ENCODE peak calls at places on chromosomes 12 and 14, in ten cellular contexts. One of them, this sample, is unnamed.

GRCh38 chr14:102516531-102517411 is 7.2 kb upstream of the ANKRD9 start:
- DNase-seq in upper lobe of right lung: peak
- DNase-seq in fibroblast of the aortic adventitia: no peak
- DNase-seq in MCF 10A: peak
- DNase-seq in lower lobe of right lung: peak
- DNase-seq in tibial artery: no peak
- DNase-seq in epithelial cell of esophagus: peak
- DNase-seq in endothelial cell: peak
- DNase-seq in psoas muscle: peak
- DNase-seq in AG10803: no peak
- DNase-seq in this sample: peak

GRCh38 chr12:6135071-6135470 is 10.6 kb upstream of the VWF start:
- DNase-seq in upper lobe of right lung: no peak
- DNase-seq in fibroblast of the aortic adventitia: peak
- DNase-seq in MCF 10A: no peak
- DNase-seq in lower lobe of right lung: no peak
- DNase-seq in tibial artery: no peak
- DNase-seq in epithelial cell of esophagus: no peak
- DNase-seq in endothelial cell: no peak
- DNase-seq in psoas muscle: no peak
- DNase-seq in AG10803: peak
- DNase-seq in this sample: no peak

GRCh38 chr12:131986847-131987398 is 37.2 kb downstream of the EP400 start:
- DNase-seq in upper lobe of right lung: no peak
- DNase-seq in fibroblast of the aortic adventitia: no peak
- DNase-seq in MCF 10A: no peak
- DNase-seq in lower lobe of right lung: no peak
- DNase-seq in tibial artery: no peak
- DNase-seq in epithelial cell of esophagus: no peak
- DNase-seq in endothelial cell: no peak
- DNase-seq in psoas muscle: no peak
- DNase-seq in AG10803: no peak
- DNase-seq in this sample: no peak

GRCh38 chr12:29725587-29726320 is 58.0 kb downstream of the TMTC1 start:
- DNase-seq in upper lobe of right lung: no peak
- DNase-seq in fibroblast of the aortic adventitia: peak
- DNase-seq in MCF 10A: peak
- DNase-seq in lower lobe of right lung: no peak
- DNase-seq in tibial artery: peak
- DNase-seq in epithelial cell of esophagus: no peak
- DNase-seq in endothelial cell: no peak
- DNase-seq in psoas muscle: peak
- DNase-seq in AG10803: no peak
- DNase-seq in this sample: no peak

GRCh38 chr12:99529966-99530365 is 117.6 kb upstream of the GARIN6 start:
- DNase-seq in upper lobe of right lung: no peak
- DNase-seq in fibroblast of the aortic adventitia: no peak
- DNase-seq in MCF 10A: peak
- DNase-seq in lower lobe of right lung: no peak
- DNase-seq in tibial artery: no peak
- DNase-seq in epithelial cell of esophagus: no peak
- DNase-seq in endothelial cell: no peak
- DNase-seq in psoas muscle: no peak
- DNase-seq in AG10803: peak
- DNase-seq in this sample: no peak

GRCh38 chr12:121861549-121862254 is 3.0 kb upstream of the HPD start:
- DNase-seq in upper lobe of right lung: no peak
- DNase-seq in fibroblast of the aortic adventitia: peak
- DNase-seq in MCF 10A: no peak
- DNase-seq in lower lobe of right lung: no peak
- DNase-seq in tibial artery: no peak
- DNase-seq in epithelial cell of esophagus: no peak
- DNase-seq in endothelial cell: no peak
- DNase-seq in psoas muscle: no peak
- DNase-seq in AG10803: peak
- DNase-seq in this sample: no peak

GRCh38 chr14:101229666-101230065 is 326.1 kb upstream of the RTL1 start:
- DNase-seq in upper lobe of right lung: no peak
- DNase-seq in fibroblast of the aortic adventitia: no peak
- DNase-seq in MCF 10A: no peak
- DNase-seq in lower lobe of right lung: no peak
- DNase-seq in tibial artery: no peak
- DNase-seq in epithelial cell of esophagus: no peak
- DNase-seq in endothelial cell: no peak
- DNase-seq in psoas muscle: no peak
- DNase-seq in AG10803: no peak
- DNase-seq in this sample: no peak

GRCh38 chr12:81365284-81365683 is 287.4 kb downstream of the ACSS3 start:
- DNase-seq in upper lobe of right lung: no peak
- DNase-seq in fibroblast of the aortic adventitia: no peak
- DNase-seq in MCF 10A: no peak
- DNase-seq in lower lobe of right lung: no peak
- DNase-seq in tibial artery: no peak
- DNase-seq in epithelial cell of esophagus: no peak
- DNase-seq in endothelial cell: no peak
- DNase-seq in psoas muscle: no peak
- DNase-seq in AG10803: no peak
- DNase-seq in this sample: no peak

GRCh38 chr14:57747036-57747435 is 118.9 kb downstream of the SLC35F4 start:
- DNase-seq in upper lobe of right lung: no peak
- DNase-seq in fibroblast of the aortic adventitia: peak
- DNase-seq in MCF 10A: peak
- DNase-seq in lower lobe of right lung: peak
- DNase-seq in tibial artery: no peak
- DNase-seq in epithelial cell of esophagus: no peak
- DNase-seq in endothelial cell: no peak
- DNase-seq in psoas muscle: no peak
- DNase-seq in AG10803: no peak
- DNase-seq in this sample: no peak

DNA sequence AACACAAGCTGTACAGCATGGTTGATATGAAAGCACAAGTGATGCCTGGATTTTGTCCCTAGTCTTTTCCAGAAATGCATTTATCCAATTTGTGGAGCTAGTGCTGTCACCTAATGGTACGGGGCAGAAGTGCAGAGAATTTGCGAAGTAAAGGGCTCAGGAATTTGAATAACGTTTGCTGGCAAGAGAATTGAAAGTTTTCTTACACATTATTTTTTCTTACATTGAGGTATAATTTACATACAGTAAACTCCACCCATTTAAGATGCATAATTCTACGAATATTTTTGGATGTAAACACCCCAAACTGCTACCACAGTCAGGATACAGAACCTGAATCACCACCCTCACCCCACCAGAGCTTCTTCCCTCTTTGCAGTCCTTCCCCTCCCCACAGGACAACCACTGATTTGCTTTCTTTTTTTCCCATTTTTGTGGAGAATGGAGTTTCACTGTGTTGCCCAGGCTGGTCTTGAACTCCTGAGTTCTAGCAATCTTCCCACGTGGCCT is 3.5 kb downstream of the AICDA start:
- DNase-seq in upper lobe of right lung: no peak
- DNase-seq in fibroblast of the aortic adventitia: peak
- DNase-seq in MCF 10A: peak
- DNase-seq in lower lobe of right lung: no peak
- DNase-seq in tibial artery: no peak
- DNase-seq in epithelial cell of esophagus: peak
- DNase-seq in endothelial cell: peak
- DNase-seq in psoas muscle: no peak
- DNase-seq in AG10803: peak
- DNase-seq in this sample: no peak
- TF ChIP-seq CTCF in upper lobe of right lung: peak
- TF ChIP-seq CTCF in fibroblast of the aortic adventitia: peak
- TF ChIP-seq CTCF in MCF 10A: peak
- TF ChIP-seq CTCF in lower lobe of right lung: peak
- TF ChIP-seq CTCF in tibial artery: peak
- TF ChIP-seq CTCF in epithelial cell of esophagus: peak
- TF ChIP-seq CTCF in endothelial cell: peak
- TF ChIP-seq CTCF in psoas muscle: peak
- TF ChIP-seq CTCF in AG10803: peak
- TF ChIP-seq CTCF in this sample: no peak

GRCh38 chr12:49672351-49673181 is 34.6 kb downstream of the FMNL3 start:
- DNase-seq in upper lobe of right lung: no peak
- DNase-seq in fibroblast of the aortic adventitia: peak
- DNase-seq in MCF 10A: no peak
- DNase-seq in lower lobe of right lung: no peak
- DNase-seq in tibial artery: peak
- DNase-seq in epithelial cell of esophagus: no peak
- DNase-seq in endothelial cell: peak
- DNase-seq in psoas muscle: no peak
- DNase-seq in AG10803: no peak
- DNase-seq in this sample: no peak

GRCh38 chr12:49667319-49668090 is 39.7 kb downstream of the FMNL3 start:
- DNase-seq in upper lobe of right lung: no peak
- DNase-seq in fibroblast of the aortic adventitia: peak
- DNase-seq in MCF 10A: no peak
- DNase-seq in lower lobe of right lung: no peak
- DNase-seq in tibial artery: no peak
- DNase-seq in epithelial cell of esophagus: peak
- DNase-seq in endothelial cell: no peak
- DNase-seq in psoas muscle: no peak
- DNase-seq in AG10803: peak
- DNase-seq in this sample: no peak

GRCh38 chr12:49673446-49674317 is 33.5 kb downstream of the FMNL3 start:
- DNase-seq in upper lobe of right lung: peak
- DNase-seq in fibroblast of the aortic adventitia: peak
- DNase-seq in MCF 10A: no peak
- DNase-seq in lower lobe of right lung: peak
- DNase-seq in tibial artery: peak
- DNase-seq in epithelial cell of esophagus: peak
- DNase-seq in endothelial cell: peak
- DNase-seq in psoas muscle: peak
- DNase-seq in AG10803: peak
- DNase-seq in this sample: peak

GRCh38 chr12:49674318-49674985 is 32.8 kb downstream of the FMNL3 start:
- DNase-seq in upper lobe of right lung: no peak
- DNase-seq in fibroblast of the aortic adventitia: peak
- DNase-seq in MCF 10A: no peak
- DNase-seq in lower lobe of right lung: no peak
- DNase-seq in tibial artery: no peak
- DNase-seq in epithelial cell of esophagus: peak
- DNase-seq in endothelial cell: no peak
- DNase-seq in psoas muscle: no peak
- DNase-seq in AG10803: peak
- DNase-seq in this sample: no peak

GRCh38 chr12:49671051-49671765 is 36.0 kb downstream of the FMNL3 start:
- DNase-seq in upper lobe of right lung: no peak
- DNase-seq in fibroblast of the aortic adventitia: no peak
- DNase-seq in MCF 10A: no peak
- DNase-seq in lower lobe of right lung: no peak
- DNase-seq in tibial artery: no peak
- DNase-seq in epithelial cell of esophagus: no peak
- DNase-seq in endothelial cell: no peak
- DNase-seq in psoas muscle: no peak
- DNase-seq in AG10803: no peak
- DNase-seq in this sample: peak
- TF ChIP-seq CTCF in upper lobe of right lung: no peak
- TF ChIP-seq CTCF in fibroblast of the aortic adventitia: no peak
- TF ChIP-seq CTCF in MCF 10A: no peak
- TF ChIP-seq CTCF in lower lobe of right lung: no peak
- TF ChIP-seq CTCF in tibial artery: no peak
- TF ChIP-seq CTCF in epithelial cell of esophagus: no peak
- TF ChIP-seq CTCF in endothelial cell: no peak
- TF ChIP-seq CTCF in psoas muscle: no peak
- TF ChIP-seq CTCF in AG10803: no peak
- TF ChIP-seq CTCF in this sample: no peak

GRCh38 chr14:100152091-100152490 is 7.4 kb downstream of the DEGS2 start:
- DNase-seq in upper lobe of right lung: no peak
- DNase-seq in fibroblast of the aortic adventitia: no peak
- DNase-seq in MCF 10A: no peak
- DNase-seq in lower lobe of right lung: no peak
- DNase-seq in tibial artery: no peak
- DNase-seq in epithelial cell of esophagus: no peak
- DNase-seq in endothelial cell: no peak
- DNase-seq in psoas muscle: no peak
- DNase-seq in AG10803: no peak
- DNase-seq in this sample: no peak

GRCh38 chr14:100156776-100157175 is 2.7 kb downstream of the DEGS2 start:
- DNase-seq in upper lobe of right lung: no peak
- DNase-seq in fibroblast of the aortic adventitia: no peak
- DNase-seq in MCF 10A: no peak
- DNase-seq in lower lobe of right lung: no peak
- DNase-seq in tibial artery: no peak
- DNase-seq in epithelial cell of esophagus: no peak
- DNase-seq in endothelial cell: no peak
- DNase-seq in psoas muscle: no peak
- DNase-seq in AG10803: no peak
- DNase-seq in this sample: no peak

GRCh38 chr14:100153560-100153959 is 5.9 kb downstream of the DEGS2 start:
- DNase-seq in upper lobe of right lung: no peak
- DNase-seq in fibroblast of the aortic adventitia: no peak
- DNase-seq in MCF 10A: no peak
- DNase-seq in lower lobe of right lung: no peak
- DNase-seq in tibial artery: no peak
- DNase-seq in epithelial cell of esophagus: no peak
- DNase-seq in endothelial cell: no peak
- DNase-seq in psoas muscle: no peak
- DNase-seq in AG10803: no peak
- DNase-seq in this sample: no peak

GRCh38 chr14:100155881-100156645 is 3.4 kb downstream of the DEGS2 start:
- DNase-seq in upper lobe of right lung: no peak
- DNase-seq in fibroblast of the aortic adventitia: no peak
- DNase-seq in MCF 10A: no peak
- DNase-seq in lower lobe of right lung: no peak
- DNase-seq in tibial artery: no peak
- DNase-seq in epithelial cell of esophagus: no peak
- DNase-seq in endothelial cell: no peak
- DNase-seq in psoas muscle: no peak
- DNase-seq in AG10803: no peak
- DNase-seq in this sample: no peak

DNA sequence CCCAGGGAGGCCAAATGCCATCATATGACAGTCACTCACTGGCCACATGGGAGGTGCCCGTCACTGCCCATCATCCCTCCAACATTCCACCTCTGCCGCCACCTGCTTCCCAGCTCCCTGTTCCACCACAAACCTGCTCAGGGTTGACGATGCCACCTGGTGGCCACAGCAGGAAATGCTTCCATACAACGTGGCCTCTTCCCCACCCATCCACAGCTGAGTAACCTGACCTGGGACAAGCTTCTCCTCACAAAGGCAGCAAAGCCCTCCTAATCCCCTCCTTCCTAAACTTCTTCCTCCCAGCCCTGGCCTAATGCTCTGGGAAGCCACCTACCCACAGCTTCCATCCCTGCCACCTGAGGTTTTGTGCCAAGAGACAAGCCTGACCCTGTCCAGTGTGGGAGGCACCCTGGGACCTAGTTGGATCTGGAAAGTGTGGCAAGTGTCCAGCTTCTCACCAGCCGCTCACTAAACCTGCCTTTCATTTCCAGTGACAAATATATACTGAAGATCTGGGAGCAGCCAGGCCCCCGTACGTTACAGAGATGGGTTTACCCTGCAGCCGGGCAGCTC is 4.3 kb downstream of the DEGS2 start:
- DNase-seq in upper lobe of right lung: no peak
- DNase-seq in fibroblast of the aortic adventitia: no peak
- DNase-seq in MCF 10A: peak
- DNase-seq in lower lobe of right lung: no peak
- DNase-seq in tibial artery: no peak
- DNase-seq in epithelial cell of esophagus: peak
- DNase-seq in endothelial cell: peak
- DNase-seq in psoas muscle: no peak
- DNase-seq in AG10803: no peak
- DNase-seq in this sample: no peak
- TF ChIP-seq CTCF in upper lobe of right lung: peak
- TF ChIP-seq CTCF in fibroblast of the aortic adventitia: peak
- TF ChIP-seq CTCF in MCF 10A: peak
- TF ChIP-seq CTCF in lower lobe of right lung: peak
- TF ChIP-seq CTCF in tibial artery: no peak
- TF ChIP-seq CTCF in epithelial cell of esophagus: peak
- TF ChIP-seq CTCF in endothelial cell: peak
- TF ChIP-seq CTCF in psoas muscle: peak
- TF ChIP-seq CTCF in AG10803: peak
- TF ChIP-seq CTCF in this sample: no peak

GRCh38 chr14:74362361-74362915 is 14.2 kb downstream of the VRTN start:
- DNase-seq in upper lobe of right lung: peak
- DNase-seq in fibroblast of the aortic adventitia: peak
- DNase-seq in MCF 10A: peak
- DNase-seq in lower lobe of right lung: peak
- DNase-seq in tibial artery: peak
- DNase-seq in epithelial cell of esophagus: peak
- DNase-seq in endothelial cell: peak
- DNase-seq in psoas muscle: peak
- DNase-seq in AG10803: peak
- DNase-seq in this sample: peak
- TF ChIP-seq CTCF in upper lobe of right lung: peak
- TF ChIP-seq CTCF in fibroblast of the aortic adventitia: peak
- TF ChIP-seq CTCF in MCF 10A: peak
- TF ChIP-seq CTCF in lower lobe of right lung: peak
- TF ChIP-seq CTCF in tibial artery: peak
- TF ChIP-seq CTCF in epithelial cell of esophagus: peak
- TF ChIP-seq CTCF in endothelial cell: peak
- TF ChIP-seq CTCF in psoas muscle: peak
- TF ChIP-seq CTCF in AG10803: peak
- TF ChIP-seq CTCF in this sample: peak